ENCODE peak calls at places on chromosome 18, in eight cellular contexts. X is kidney; G is CD4-positive, alpha-beta memory T cell; E is psoas muscle; I is endodermal cell; S is transverse colon; U is astrocyte; Y is NT2/D1. W is an unnamed sample. For H3K4me1, the result is how much of the 10 kb centered on the place peaks cover.

GRCh38 chr18:10320848-10321247 is 133.6 kb upstream of the APCDD1 start:
- DNase-seq in X (no peak), G (no peak), E (no peak), I (no peak), S (no peak), U (peak), Y (no peak), W (no peak)

GRCh38 chr18:78506031-78506461 is 473.6 kb upstream of the SALL3 start:
- DNase-seq in X (no peak), G (no peak), E (no peak), I (peak), S (no peak), U (no peak), Y (no peak), W (no peak)

GRCh38 chr18:68362907-68363306 is 352.0 kb downstream of the TMX3 start:
- DNase-seq in X (no peak), G (no peak), E (no peak), I (no peak), S (no peak), U (no peak), Y (no peak), W (no peak)

GRCh38 chr18:12843420-12844346 is 40.4 kb downstream of the PTPN2 start:
- DNase-seq in X (no peak), G (no peak), E (no peak), I (peak), S (no peak), U (peak), Y (no peak), W (no peak)

GRCh38 chr18:7931763-7932162 is 364.6 kb downstream of the PTPRM start:
- DNase-seq in X (no peak), G (no peak), E (no peak), I (no peak), S (no peak), U (no peak), Y (no peak), W (no peak)

GRCh38 chr18:2572892-2573291 is 1.5 kb downstream of the NDC80 start:
- DNase-seq in X (no peak), G (no peak), E (no peak), I (no peak), S (no peak), U (no peak), Y (no peak), W (no peak)

GRCh38 chr18:31101148-31102019 is 837 bp downstream of the DSC2 start:
- DNase-seq in X (peak), G (no peak), E (peak), I (peak), S (peak), U (no peak), Y (peak), W (peak)

GRCh38 chr18:62365420-62365819 is 40.3 kb downstream of the TNFRSF11A start:
- DNase-seq in X (no peak), G (no peak), E (no peak), I (no peak), S (no peak), U (no peak), Y (no peak), W (no peak)

GRCh38 chr18:62885804-62886203 is 170.5 kb downstream of the PHLPP1 start:
- DNase-seq in X (no peak), G (no peak), E (no peak), I (no peak), S (no peak), U (no peak), Y (no peak), W (no peak)

GRCh38 chr18:3014501-3015202 is 1.7 kb upstream of the LPIN2 start:
- DNase-seq in X (no peak), G (no peak), E (no peak), I (no peak), S (no peak), U (no peak), Y (no peak), W (no peak)

GRCh38 chr18:38368246-38368645 is 802.6 kb upstream of the CELF4 start:
- DNase-seq in X (no peak), G (no peak), E (no peak), I (no peak), S (no peak), U (no peak), Y (no peak), W (no peak)

GRCh38 chr18:59540819-59541218 is 156.4 kb downstream of the CCBE1 start:
- DNase-seq in X (no peak), G (no peak), E (no peak), I (no peak), S (no peak), U (no peak), Y (no peak), W (no peak)

GRCh38 chr18:34120294-34120693 is 104.4 kb downstream of the NOL4 start:
- DNase-seq in X (no peak), G (no peak), E (no peak), I (no peak), S (no peak), U (peak), Y (no peak), W (no peak)

GRCh38 chr18:47772374-47773248 is 157.8 kb downstream of the SMAD2 start:
- DNase-seq in X (no peak), G (peak), E (peak), I (peak), S (peak), U (peak), Y (peak), W (peak)

GRCh38 chr18:13893418-13893760 is 21.9 kb downstream of the MC2R start:
- DNase-seq in X (no peak), G (no peak), E (no peak), I (no peak), S (no peak), U (no peak), Y (no peak), W (no peak)

GRCh38 chr18:57697434-57697833 is 75.8 kb upstream of the NARS1 start:
- DNase-seq in X (no peak), G (no peak), E (no peak), I (peak), S (no peak), U (no peak), Y (no peak), W (no peak)

GRCh38 chr18:11005528-11005927 is 143.8 kb downstream of the PIEZO2 start:
- DNase-seq in X (no peak), G (no peak), E (no peak), I (peak), S (peak), U (peak), Y (no peak), W (no peak)

GRCh38 chr18:74529378-74529777 is 4.9 kb upstream of the CNDP1 start:
- DNase-seq in X (no peak), G (no peak), E (no peak), I (no peak), S (no peak), U (no peak), Y (no peak), W (no peak)

GRCh38 chr18:56377161-56377560 is 261.2 kb downstream of the TXNL1 start:
- DNase-seq in X (no peak), G (no peak), E (no peak), I (no peak), S (no peak), U (no peak), Y (no peak), W (no peak)

GRCh38 chr18:34492652-34493051 is 217.4 kb upstream of the DTNA start:
- DNase-seq in X (no peak), G (no peak), E (no peak), I (no peak), S (no peak), U (no peak), Y (no peak), W (no peak)

GRCh38 chr18:23572570-23572969 is 13.7 kb downstream of the NPC1 start:
- DNase-seq in X (no peak), G (no peak), E (no peak), I (no peak), S (no peak), U (no peak), Y (no peak), W (no peak)

GRCh38 chr18:24065942-24066341 is 51.4 kb downstream of the TTC39C start:
- DNase-seq in X (no peak), G (no peak), E (no peak), I (no peak), S (no peak), U (peak), Y (no peak), W (no peak)

GRCh38 chr18:75204262-75204977 is 4.5 kb downstream of the PTGR3 start:
- DNase-seq in X (peak), G (no peak), E (peak), I (peak), S (peak), U (peak), Y (no peak), W (no peak)

GRCh38 chr18:7452331-7452730 is 114.8 kb upstream of the PTPRM start:
- DNase-seq in X (no peak), G (no peak), E (no peak), I (peak), S (no peak), U (no peak), Y (peak), W (no peak)

GRCh38 chr18:64337673-64338072 is 188.8 kb upstream of the LINC00305 start:
- DNase-seq in X (no peak), G (no peak), E (no peak), I (no peak), S (no peak), U (no peak), Y (no peak), W (no peak)

GRCh38 chr18:59881728-59882685 is 17.8 kb upstream of the PMAIP1 start:
- DNase-seq in X (no peak), G (no peak), E (no peak), I (peak), S (peak), U (peak), Y (no peak), W (no peak)

GRCh38 chr18:27595121-27595848 is 410.2 kb upstream of the CHST9 start:
- DNase-seq in X (no peak), G (no peak), E (no peak), I (no peak), S (no peak), U (no peak), Y (no peak), W (no peak)

GRCh38 chr18:48775372-48776160 is 175.2 kb downstream of the SMAD7 start:
- DNase-seq in X (no peak), G (no peak), E (peak), I (no peak), S (no peak), U (no peak), Y (no peak), W (no peak)

GRCh38 chr18:48774941-48775340 is 175.8 kb downstream of the SMAD7 start:
- DNase-seq in X (no peak), G (no peak), E (peak), I (no peak), S (no peak), U (no peak), Y (no peak), W (no peak)

GRCh38 chr18:48776641-48777025 is 174.1 kb downstream of the SMAD7 start:
- DNase-seq in X (no peak), G (no peak), E (peak), I (no peak), S (no peak), U (no peak), Y (no peak), W (no peak)

GRCh38 chr18:48777026-48777736 is 173.6 kb downstream of the SMAD7 start:
- DNase-seq in X (peak), G (peak), E (peak), I (peak), S (peak), U (no peak), Y (peak), W (peak)

DNA sequence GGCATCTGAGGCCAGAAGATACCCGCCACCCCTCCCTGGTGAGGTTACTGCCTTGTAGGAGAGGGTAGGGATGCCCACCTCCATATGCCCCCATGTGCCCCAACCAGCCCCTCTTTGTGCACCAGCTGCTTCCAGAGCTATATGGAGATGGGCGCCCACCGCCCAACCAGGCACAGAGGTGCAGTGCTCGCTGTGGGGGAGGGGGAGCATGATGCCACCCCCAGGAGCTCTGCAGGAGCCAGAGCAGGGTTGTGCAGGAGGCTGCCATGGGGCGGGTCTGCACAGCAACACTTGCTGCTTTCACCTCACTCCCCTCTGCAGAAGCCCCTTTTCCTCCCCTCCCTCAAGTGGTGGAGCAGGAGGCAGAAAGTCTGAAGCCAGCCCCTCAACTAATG is 174.6 kb downstream of the SMAD7 start:
- DNase-seq in X (no peak), G (no peak), E (peak), I (no peak), S (no peak), U (no peak), Y (no peak), W (no peak)
- H3K4me1 ChIP-seq in X (under half), G (under half), E (under half), I (under half), S (under half), U (under half), Y (under half), W (under half)

DNA sequence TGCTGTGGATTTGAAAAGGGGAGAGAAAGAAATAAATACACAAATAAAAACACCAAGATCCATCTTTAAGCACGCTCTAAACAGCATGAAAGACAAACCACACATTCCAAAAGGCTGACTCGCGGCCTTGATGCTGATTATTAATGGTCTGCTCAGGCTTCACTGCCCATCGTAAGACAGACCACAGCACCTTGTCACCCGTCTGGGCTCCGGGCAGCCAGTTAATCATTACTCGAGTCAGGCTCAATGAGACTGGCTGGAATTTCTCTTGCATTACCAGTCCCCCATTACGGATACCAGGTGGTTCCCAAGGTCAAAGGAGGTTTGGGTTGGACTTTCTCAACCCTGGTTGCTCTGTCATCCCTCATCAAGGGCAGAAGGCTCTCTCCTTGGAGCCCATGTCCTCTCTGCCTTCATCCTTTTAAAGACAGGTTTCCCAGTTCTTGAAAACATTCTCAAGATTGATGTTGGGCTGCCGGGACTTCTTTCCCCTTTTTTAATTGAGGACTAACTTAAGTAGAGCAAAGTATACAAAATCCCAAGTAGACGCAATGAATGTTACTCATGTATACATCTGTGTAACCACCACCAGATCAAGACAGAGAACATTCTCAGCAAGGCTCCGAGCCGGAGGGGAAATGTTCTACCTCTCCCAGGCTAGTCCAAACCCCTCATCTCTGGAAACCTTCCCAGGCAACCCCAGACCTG is 8.1 kb downstream of the SMAD7 start:
- DNase-seq in X (peak), G (no peak), E (no peak), I (no peak), S (no peak), U (peak), Y (no peak), W (no peak)
- H3K4me3 ChIP-seq in X (peak), G (no peak), E (peak), I (peak), S (no peak), U (peak), Y (no peak), W (peak)

DNA sequence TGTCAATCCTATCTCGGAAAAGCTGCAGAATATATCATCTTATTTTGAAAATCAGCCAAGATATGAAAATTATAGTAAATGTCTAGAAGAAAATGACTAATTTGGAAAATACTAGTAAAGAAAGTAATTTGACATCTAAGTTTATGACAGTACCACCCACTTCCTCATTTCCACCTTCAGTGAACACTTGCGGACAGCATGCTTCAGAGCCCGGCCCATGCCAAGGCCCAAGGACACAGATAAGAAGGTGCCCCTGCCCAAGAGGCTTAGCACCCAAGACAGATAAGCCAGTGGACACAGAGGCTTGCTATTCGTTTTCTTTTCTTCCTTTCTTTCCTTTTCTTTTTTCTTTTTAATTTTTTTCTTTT is 4.8 kb upstream of the KCNG2 start:
- DNase-seq in X (peak), G (no peak), E (peak), I (no peak), S (no peak), U (no peak), Y (no peak), W (no peak)
- H3K4me1 ChIP-seq in X (under half), G (under half), E (under half), I (under half), S (under half), U (under half), Y (under half), W (under half)

DNA sequence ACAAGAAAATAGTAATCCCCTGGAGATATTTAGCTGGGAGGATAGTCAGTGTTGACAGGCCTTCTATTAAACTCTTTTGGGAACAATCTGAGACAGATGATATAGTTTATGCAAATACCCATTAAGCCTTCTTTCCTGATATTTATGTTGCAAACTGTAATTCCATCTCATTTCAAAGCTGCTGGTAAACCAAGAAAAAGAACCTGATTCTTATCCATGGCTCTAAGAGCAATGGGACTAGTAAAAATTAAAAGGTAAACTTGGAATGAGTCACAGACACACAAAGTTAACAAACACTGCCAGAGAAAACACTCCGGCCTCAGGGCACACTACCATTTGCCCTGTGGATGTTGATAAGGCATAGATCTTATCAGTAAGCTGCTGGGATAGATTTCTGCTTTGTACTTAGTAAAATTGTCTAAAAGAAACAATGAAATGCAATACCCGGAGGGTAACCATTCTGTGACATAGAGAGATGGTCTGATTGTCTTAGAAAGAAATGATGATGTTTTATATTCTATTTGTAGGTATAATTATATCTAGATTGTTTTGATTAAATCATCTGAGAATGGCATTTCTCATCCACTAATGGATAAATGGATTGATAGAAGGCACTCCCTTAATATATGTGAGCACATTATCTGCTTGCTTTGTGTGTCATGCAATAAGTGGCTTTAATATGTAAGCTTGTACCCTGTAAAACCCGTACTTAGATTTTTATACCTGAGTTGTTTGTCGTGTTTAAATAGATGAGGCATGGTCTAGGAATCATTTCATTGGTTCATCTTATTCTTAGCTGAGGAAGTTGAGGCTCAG is 13.2 kb downstream of the GALR1 start:
- DNase-seq in X (no peak), G (no peak), E (no peak), I (no peak), S (no peak), U (no peak), Y (no peak), W (no peak)
- H3K4me3 ChIP-seq in X (no peak), G (no peak), E (no peak), I (no peak), S (no peak), U (no peak), Y (no peak), W (no peak)